ENCODE peak calls at places on chromosomes 5 and 9, in eight cellular contexts. D is fibroblast of the aortic adventitia, Q is endodermal cell, X is suprapubic skin, V is mesothelial cell of epicardium, R is choroid plexus epithelial cell, B is Calu3, J is transverse colon. M is an unnamed sample.

GRCh38 chr9:116959775-116960174 is 272.7 kb downstream of the TRIM32 start:
- DNase-seq in D (no peak), Q (no peak), X (no peak), V (no peak), R (no peak), B (no peak), J (no peak), M (peak)

GRCh38 chr9:12629091-12629490 is 64.1 kb upstream of the TYRP1 start:
- DNase-seq in D (no peak), Q (no peak), X (no peak), V (no peak), R (no peak), B (no peak), J (no peak), M (no peak)

GRCh38 chr5:151611127-151611775 is 20.1 kb upstream of the FAT2 start:
- DNase-seq in D (no peak), Q (no peak), X (no peak), V (no peak), R (no peak), B (no peak), J (no peak), M (no peak)

GRCh38 chr9:114382951-114383865 is 4.6 kb downstream of the AKNA start:
- DNase-seq in D (peak), Q (peak), X (no peak), V (no peak), R (no peak), B (no peak), J (peak), M (no peak)

GRCh38 chr5:111254613-111255012 is 30.4 kb downstream of the CAMK4 start:
- DNase-seq in D (peak), Q (no peak), X (no peak), V (no peak), R (peak), B (peak), J (no peak), M (no peak)

GRCh38 chr9:132555528-132555927 is 26.9 kb upstream of the BARHL1 start:
- DNase-seq in D (no peak), Q (no peak), X (no peak), V (no peak), R (no peak), B (no peak), J (no peak), M (no peak)

GRCh38 chr9:76451234-76451633 is 7.7 kb upstream of the GCNT1 start:
- DNase-seq in D (peak), Q (no peak), X (no peak), V (no peak), R (peak), B (no peak), J (no peak), M (no peak)

GRCh38 chr9:134894136-134894860 is 13.7 kb downstream of the FCN2 start:
- DNase-seq in D (no peak), Q (peak), X (no peak), V (no peak), R (no peak), B (no peak), J (no peak), M (no peak)

GRCh38 chr5:171852255-171852681 is 66.7 kb downstream of the SMIM23 start:
- DNase-seq in D (no peak), Q (peak), X (no peak), V (no peak), R (no peak), B (no peak), J (no peak), M (no peak)

GRCh38 chr5:170173227-170173626 is 59.6 kb upstream of the C5orf58 start:
- DNase-seq in D (peak), Q (no peak), X (no peak), V (no peak), R (peak), B (peak), J (no peak), M (no peak)

GRCh38 chr9:124969401-124969800 is 28.5 kb upstream of the GOLGA1 start:
- DNase-seq in D (no peak), Q (no peak), X (no peak), V (no peak), R (no peak), B (no peak), J (no peak), M (no peak)
- TF ChIP-seq CTCF in D (no peak), Q (no peak), X (no peak), V (no peak), R (no peak), B (no peak), J (no peak), M (no peak)

DNA sequence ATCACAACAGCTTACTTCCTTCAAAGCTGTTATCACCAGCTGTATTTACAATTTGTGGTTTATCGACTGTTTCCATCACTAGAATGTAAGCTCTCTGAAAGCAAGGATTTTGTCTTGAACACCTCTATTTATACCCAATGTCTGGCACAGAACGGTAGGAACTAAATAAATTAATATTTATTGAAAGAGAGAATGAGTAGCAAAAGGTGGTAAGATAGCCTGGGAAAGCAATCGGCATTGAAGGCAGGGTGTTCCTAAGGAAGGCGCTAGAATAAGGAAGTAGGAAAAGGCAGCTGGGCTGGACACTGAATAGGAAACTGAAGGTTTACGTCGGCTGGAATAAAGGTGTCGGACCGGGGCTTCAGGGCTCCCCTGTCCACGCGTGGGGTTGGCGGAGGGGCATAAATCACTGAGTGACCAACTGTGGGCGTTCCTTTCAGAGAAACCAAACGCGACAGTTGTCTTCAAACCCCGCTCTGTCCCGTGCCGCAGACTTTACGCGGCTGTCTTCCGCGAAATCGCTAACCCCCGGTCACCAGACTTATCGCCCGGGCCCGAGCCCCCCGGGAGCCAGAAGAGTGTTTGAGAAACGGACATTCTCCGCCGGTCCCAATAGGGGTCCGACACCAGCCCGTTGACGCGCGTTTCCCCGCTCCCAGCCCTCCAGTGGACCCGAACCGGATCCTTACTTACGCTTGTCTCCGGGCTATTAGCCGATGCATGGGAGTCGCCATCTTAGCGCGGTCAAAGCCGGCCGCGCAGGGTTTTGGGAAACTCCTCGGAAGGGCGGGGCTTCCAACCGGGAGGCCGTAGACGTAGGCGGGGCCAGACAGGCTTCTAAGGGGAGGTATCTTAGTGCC is at the start of gene ZCCHC10:
- DNase-seq in D (peak), Q (peak), X (peak), V (peak), R (peak), B (peak), J (peak), M (peak)
- TF ChIP-seq CTCF in D (no peak), Q (no peak), X (no peak), V (no peak), R (no peak), B (no peak), J (no peak), M (no peak)

GRCh38 chr9:97781902-97782301 is 71.1 kb upstream of the FOXE1 start:
- DNase-seq in D (no peak), Q (no peak), X (no peak), V (no peak), R (no peak), B (no peak), J (no peak), M (no peak)
- TF ChIP-seq CTCF in D (no peak), Q (no peak), X (no peak), V (no peak), R (no peak), B (no peak), J (no peak), M (no peak)

DNA sequence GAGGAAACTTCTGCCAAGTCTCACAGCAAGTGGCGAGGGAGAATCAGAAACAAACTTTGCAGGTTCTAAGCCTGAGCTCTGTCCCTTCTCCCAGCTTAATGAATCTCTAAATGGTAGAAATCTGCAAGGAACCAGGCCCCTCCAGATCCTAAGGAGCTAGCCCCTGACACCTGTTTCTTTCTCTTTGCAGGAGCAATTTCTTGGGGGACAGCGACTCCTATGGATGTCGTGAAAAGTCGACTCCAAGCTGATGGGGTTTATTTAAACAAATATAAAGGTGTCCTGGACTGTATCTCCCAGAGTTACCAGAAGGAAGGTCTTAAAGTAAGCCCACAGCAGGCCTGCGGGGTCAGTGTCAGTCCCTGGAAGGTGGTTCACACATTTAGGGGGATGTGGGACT is 21.8 kb downstream of the IL9 start:
- DNase-seq in D (no peak), Q (no peak), X (peak), V (no peak), R (no peak), B (no peak), J (no peak), M (no peak)
- TF ChIP-seq CTCF in D (no peak), Q (no peak), X (no peak), V (no peak), R (no peak), B (no peak), J (no peak), M (no peak)

DNA sequence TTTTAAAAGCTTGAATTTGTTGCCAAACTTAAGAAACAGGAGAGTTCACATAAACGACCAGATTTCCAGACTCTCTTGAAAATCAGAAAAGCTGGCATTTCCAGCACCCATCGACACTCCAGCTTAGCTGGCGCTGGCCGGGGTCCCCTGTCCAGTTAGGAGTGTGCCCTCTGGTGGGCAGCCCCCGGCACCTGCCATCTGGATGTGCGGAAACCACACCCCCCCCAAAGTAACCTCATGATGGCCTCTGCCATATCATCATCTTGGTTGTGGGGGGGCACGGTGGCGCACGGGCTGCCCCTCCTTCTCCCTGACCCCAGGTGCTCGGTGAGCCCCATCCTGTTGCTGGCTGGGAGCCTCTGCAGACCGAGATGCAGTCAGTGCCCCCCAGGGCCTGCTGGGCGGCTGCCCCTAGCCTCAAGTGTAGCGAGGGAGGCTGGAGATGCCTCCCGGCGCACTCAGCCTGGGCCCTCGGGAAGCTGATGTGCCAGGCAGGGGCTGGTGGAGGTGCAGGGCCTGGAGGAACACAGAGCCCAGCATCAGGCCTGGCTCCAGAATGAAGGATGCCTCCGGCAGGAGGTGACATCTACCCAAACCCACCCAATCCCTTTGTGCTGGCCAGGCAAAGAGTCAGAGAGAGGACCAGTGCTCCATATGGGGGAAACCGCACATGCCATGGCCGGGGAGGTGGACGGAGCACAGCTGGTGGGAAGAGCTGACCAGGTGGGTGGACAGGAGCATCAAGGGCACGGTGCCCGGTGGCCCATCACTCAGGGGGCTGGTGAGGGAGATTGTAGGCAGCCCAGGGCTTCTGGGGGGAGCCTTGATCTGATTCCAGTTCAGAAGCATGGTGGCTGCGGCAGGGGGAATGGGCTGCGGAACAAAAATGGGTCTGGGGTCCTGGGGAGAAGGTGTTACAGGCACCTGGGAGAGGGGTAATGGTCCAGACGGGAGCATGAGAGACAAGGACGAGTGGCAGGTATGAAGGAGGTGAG is 70.6 kb downstream of the ADAMTS2 start:
- DNase-seq in D (no peak), Q (no peak), X (no peak), V (no peak), R (no peak), B (no peak), J (no peak), M (no peak)
- TF ChIP-seq CTCF in D (peak), Q (peak), X (no peak), V (no peak), R (peak), B (no peak), J (no peak), M (peak)

GRCh38 chr5:94830520-94830919 is 212.1 kb downstream of the SLF1 start:
- DNase-seq in D (peak), Q (no peak), X (no peak), V (no peak), R (peak), B (no peak), J (no peak), M (no peak)
- TF ChIP-seq CTCF in D (peak), Q (peak), X (no peak), V (no peak), R (peak), B (no peak), J (no peak), M (peak)

DNA sequence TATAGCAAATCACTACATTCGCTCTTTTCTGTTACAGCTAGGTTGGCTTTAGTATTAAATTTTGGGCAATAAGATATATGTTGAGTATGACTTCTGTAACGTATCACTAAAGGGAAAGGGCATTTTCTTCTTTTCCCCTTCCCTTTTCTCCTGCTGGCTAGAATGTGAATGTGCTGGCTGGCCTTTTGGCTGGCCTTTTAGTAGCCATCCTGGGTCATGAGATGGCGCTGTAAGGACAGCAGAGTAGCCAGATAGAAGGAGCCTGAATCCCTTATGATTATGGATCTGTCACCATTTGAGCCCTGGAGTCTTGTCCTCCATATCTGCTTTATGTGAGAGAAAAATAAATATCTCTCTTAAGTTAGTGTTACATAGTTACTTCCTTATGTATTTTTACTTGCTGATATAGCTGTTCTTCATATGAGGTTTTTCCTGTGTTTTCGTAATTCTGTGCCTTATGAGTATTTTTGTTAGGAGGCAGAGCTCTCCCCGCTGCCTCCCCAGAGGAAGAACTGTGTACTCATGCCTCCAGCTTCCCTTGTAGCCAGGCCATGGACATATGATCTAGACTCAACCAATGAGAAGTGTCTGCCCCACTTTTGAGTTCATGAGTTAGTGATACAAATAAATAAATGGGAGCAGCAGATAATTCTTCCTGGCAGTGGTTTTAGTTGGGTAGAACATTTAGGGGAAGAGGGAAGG is 65.9 kb downstream of the NDUFAF2 start:
- DNase-seq in D (no peak), Q (peak), X (no peak), V (no peak), R (peak), B (no peak), J (no peak), M (no peak)
- TF ChIP-seq CTCF in D (peak), Q (peak), X (no peak), V (no peak), R (peak), B (no peak), J (no peak), M (peak)

DNA sequence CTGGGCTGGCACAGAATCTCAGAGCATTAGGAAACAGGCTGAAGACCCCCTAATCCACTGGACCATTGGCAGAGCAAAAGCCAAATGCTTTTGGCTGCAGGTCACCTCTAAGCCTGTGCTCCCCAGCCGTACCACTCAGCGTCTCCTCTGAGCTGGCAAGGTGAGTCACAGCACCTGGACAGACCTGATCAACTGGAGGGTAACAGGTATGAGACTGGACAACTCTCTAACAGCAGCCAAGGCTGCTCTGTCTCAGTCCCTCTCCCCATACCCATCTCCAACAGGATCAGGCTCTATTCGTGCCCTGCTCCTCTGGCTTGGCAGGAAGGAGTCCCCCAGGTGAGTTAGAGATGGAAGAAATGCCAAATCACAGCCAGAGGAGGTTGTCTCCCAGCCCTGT is 4.7 kb downstream of the GOLGA2 start:
- DNase-seq in D (no peak), Q (peak), X (no peak), V (no peak), R (no peak), B (peak), J (no peak), M (no peak)
- TF ChIP-seq CTCF in D (no peak), Q (no peak), X (no peak), V (no peak), R (no peak), B (no peak), J (no peak), M (no peak)

M was measured in progenitor cell of endocrine pancreas.